ENCODE peak calls at places on chromosomes 6 and 20, in five cellular contexts. S, F, Y, A and G are unnamed samples.

GRCh38 chr20:37992802-37993538 is 40.3 kb downstream of the TTI1 start:
- DNase-seq in F (no peak), S (peak; percentile 77), Y (peak; percentile 65), A (peak; percentile 21), G (peak; percentile 41)

GRCh38 chr6:34587325-34587724 is 31.2 kb upstream of the SPDEF start:
- DNase-seq in S (no peak), F (no peak), A (no peak), Y (no peak), G (no peak)

GRCh38 chr6:167795874-167796667 is 30.6 kb upstream of the AFDN start:
- DNase-seq in S (no peak), F (peak; percentile 21), A (no peak), Y (no peak), G (no peak)

GRCh38 chr6:161108886-161109285 is 117.3 kb downstream of the MAP3K4 start:
- DNase-seq in F (no peak), S (no peak), Y (no peak), A (no peak), G (no peak)

GRCh38 chr6:134009876-134010275 is 42.5 kb downstream of the SLC2A12 start:
- DNase-seq in Y (no peak), F (no peak), A (no peak), S (no peak), G (no peak)

GRCh38 chr6:158649289-158650143 is at the start of gene SYTL3:
- DNase-seq in S (no peak), F (no peak), A (peak; percentile 55), Y (peak; percentile 78), G (no peak)

GRCh38 chr6:97923249-97923648 is 640.2 kb upstream of the MMS22L start:
- DNase-seq in F (no peak), S (no peak), A (no peak), Y (no peak), G (no peak)

GRCh38 chr6:7468382-7469081 is 72.9 kb upstream of the DSP start:
- DNase-seq in Y (peak; percentile 83), S (no peak), F (peak; percentile 82), A (no peak), G (no peak)